ENCODE peak calls at places on chromosomes 13 and 19, in ten cellular contexts. X is brain microvascular endothelial cell; B is transverse colon; Y is astrocyte; Z is heart right ventricle; S is DND-41; A is bronchial epithelial cell; M is CD8-positive, alpha-beta memory T cell; J is thoracic aorta; E is cardiac muscle cell. N is an unnamed sample. For H3K36me3, the result is how much of the 10 kb centered on the place peaks cover.

GRCh38 chr19:38739440-38740251 is 4.6 kb downstream of the CAPN12 start:
- DNase-seq in X (no peak), B (no peak), Y (no peak), Z (no peak), S (no peak), A (no peak), M (peak), J (no peak), E (no peak), N (no peak)

GRCh38 chr19:17761148-17761547 is 9.9 kb downstream of the FCHO1 start:
- DNase-seq in X (no peak), B (no peak), Y (no peak), Z (no peak), S (no peak), A (no peak), M (no peak), J (no peak), E (no peak), N (no peak)

GRCh38 chr13:101514695-101515275 is 62.3 kb downstream of the ITGBL1 start:
- DNase-seq in X (peak), B (no peak), Y (peak), Z (no peak), S (peak), A (peak), M (no peak), J (no peak), E (peak), N (no peak)

GRCh38 chr13:36098080-36098479 is 33.1 kb downstream of the DCLK1 start:
- DNase-seq in X (no peak), B (no peak), Y (no peak), Z (no peak), S (no peak), A (no peak), M (no peak), J (no peak), E (no peak), N (no peak)

GRCh38 chr13:98480915-98481510 is 95.9 kb downstream of the STK24 start:
- DNase-seq in X (peak), B (peak), Y (no peak), Z (no peak), S (no peak), A (no peak), M (no peak), J (no peak), E (peak), N (peak)

GRCh38 chr19:45391871-45392665 is 12.8 kb downstream of the PPP1R13L start:
- DNase-seq in X (no peak), B (no peak), Y (no peak), Z (no peak), S (no peak), A (no peak), M (no peak), J (no peak), E (no peak), N (no peak)

GRCh38 chr19:47075941-47076340 is 27.5 kb upstream of the TMEM160 start:
- DNase-seq in X (no peak), B (no peak), Y (no peak), Z (no peak), S (no peak), A (no peak), M (no peak), J (no peak), E (no peak), N (no peak)

GRCh38 chr13:53285896-53286430 is 257.4 kb downstream of the OLFM4 start:
- DNase-seq in X (no peak), B (no peak), Y (no peak), Z (no peak), S (no peak), A (no peak), M (no peak), J (no peak), E (no peak), N (no peak)

DNA sequence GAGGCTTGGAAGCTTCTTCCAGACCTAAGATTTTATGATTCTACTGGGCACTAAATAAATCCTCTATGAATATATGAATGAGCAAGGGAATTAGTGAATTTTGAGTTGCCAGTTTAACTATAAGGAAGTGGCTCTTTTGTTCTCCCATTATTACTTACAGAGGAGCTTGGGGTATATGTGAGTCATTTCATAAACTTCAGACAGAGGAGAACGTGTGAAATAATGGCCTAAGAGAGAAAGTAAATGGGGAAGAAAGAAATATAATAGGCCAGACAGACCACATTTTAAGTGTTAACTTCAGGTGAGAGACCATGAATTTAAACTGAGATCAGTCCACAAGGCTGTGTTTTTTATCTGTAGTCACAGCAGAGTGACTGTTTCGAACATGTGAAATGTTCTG is 570.9 kb downstream of the GPC6 start:
- DNase-seq in X (no peak), B (no peak), Y (no peak), Z (no peak), S (no peak), A (no peak), M (no peak), J (no peak), E (no peak), N (no peak)
- H3K4me3 ChIP-seq in X (no peak), B (no peak), Y (no peak), Z (no peak), S (no peak), A (no peak), M (no peak), J (no peak), E (no peak), N (no peak)

GRCh38 chr19:33800012-33800680 is 3.5 kb downstream of the KCTD15 start:
- DNase-seq in X (no peak), B (no peak), Y (no peak), Z (no peak), S (no peak), A (no peak), M (no peak), J (no peak), E (no peak), N (no peak)
- H3K36me3 ChIP-seq in X (under half), B (under half), Y (under half), Z (under half), S (under half), A (under half), M (under half), J (under half), E (under half), N (under half)

GRCh38 chr13:59834801-59835200 is 328.9 kb downstream of the DIAPH3 start:
- DNase-seq in X (peak), B (no peak), Y (peak), Z (no peak), S (no peak), A (peak), M (no peak), J (no peak), E (no peak), N (no peak)
- H3K4me3 ChIP-seq in X (no peak), B (no peak), Y (no peak), Z (no peak), S (no peak), A (no peak), M (no peak), J (no peak), E (no peak), N (no peak)

GRCh38 chr13:28451482-28452217 is 43.3 kb downstream of the FLT1 start:
- DNase-seq in X (no peak), B (no peak), Y (no peak), Z (peak), S (no peak), A (no peak), M (no peak), J (no peak), E (no peak), N (no peak)
- H3K36me3 ChIP-seq in X (under half), B (under half), Y (under half), Z (under half), S (under half), A (under half), M (under half), J (under half), E (under half), N (under half)

GRCh38 chr13:113584205-113584869 is at the start of gene TFDP1:
- DNase-seq in X (peak), B (peak), Y (peak), Z (peak), S (peak), A (peak), M (peak), J (no peak), E (peak), N (peak)
- H3K4me3 ChIP-seq in X (peak), B (peak), Y (peak), Z (peak), S (peak), A (peak), M (peak), J (peak), E (peak), N (peak)

DNA sequence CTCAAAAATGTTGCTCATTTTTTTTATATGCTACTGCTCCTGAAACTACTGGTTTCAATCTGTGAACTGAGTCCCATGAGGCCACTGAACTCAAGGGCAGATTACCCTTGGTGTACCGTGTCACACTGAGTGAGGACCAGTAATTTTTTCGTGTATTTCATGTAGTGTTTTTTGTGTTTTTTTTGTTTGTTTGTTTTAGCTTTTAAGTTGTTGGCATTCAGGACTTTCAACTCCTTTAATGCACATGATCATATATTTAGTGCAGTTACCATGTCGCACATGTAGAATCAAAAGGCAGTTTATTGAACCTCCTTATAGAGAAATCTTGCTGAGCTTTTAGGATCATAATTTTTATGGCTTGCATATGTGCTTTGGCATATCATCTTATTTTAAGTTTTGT is 58.0 kb downstream of the TPT1 start:
- DNase-seq in X (no peak), B (no peak), Y (no peak), Z (no peak), S (no peak), A (no peak), M (no peak), J (no peak), E (no peak), N (no peak)
- H3K36me3 ChIP-seq in X (under half), B (under half), Y (under half), Z (under half), S (under half), A (under half), M (under half), J (under half), E (under half), N (under half)

GRCh38 chr19:1786668-1787067 is 25.4 kb downstream of the ATP8B3 start:
- DNase-seq in X (no peak), B (no peak), Y (no peak), Z (no peak), S (no peak), A (no peak), M (no peak), J (no peak), E (no peak), N (no peak)

GRCh38 chr19:1791879-1792278 is 20.2 kb downstream of the ATP8B3 start:
- DNase-seq in X (no peak), B (no peak), Y (no peak), Z (no peak), S (no peak), A (no peak), M (no peak), J (no peak), E (no peak), N (no peak)

GRCh38 chr19:1787116-1787515 is 25.0 kb downstream of the ATP8B3 start:
- DNase-seq in X (no peak), B (no peak), Y (no peak), Z (no peak), S (no peak), A (no peak), M (no peak), J (no peak), E (no peak), N (no peak)

GRCh38 chr19:1789282-1790020 is 22.6 kb downstream of the ATP8B3 start:
- DNase-seq in X (no peak), B (no peak), Y (no peak), Z (no peak), S (no peak), A (no peak), M (no peak), J (no peak), E (peak), N (no peak)

DNA sequence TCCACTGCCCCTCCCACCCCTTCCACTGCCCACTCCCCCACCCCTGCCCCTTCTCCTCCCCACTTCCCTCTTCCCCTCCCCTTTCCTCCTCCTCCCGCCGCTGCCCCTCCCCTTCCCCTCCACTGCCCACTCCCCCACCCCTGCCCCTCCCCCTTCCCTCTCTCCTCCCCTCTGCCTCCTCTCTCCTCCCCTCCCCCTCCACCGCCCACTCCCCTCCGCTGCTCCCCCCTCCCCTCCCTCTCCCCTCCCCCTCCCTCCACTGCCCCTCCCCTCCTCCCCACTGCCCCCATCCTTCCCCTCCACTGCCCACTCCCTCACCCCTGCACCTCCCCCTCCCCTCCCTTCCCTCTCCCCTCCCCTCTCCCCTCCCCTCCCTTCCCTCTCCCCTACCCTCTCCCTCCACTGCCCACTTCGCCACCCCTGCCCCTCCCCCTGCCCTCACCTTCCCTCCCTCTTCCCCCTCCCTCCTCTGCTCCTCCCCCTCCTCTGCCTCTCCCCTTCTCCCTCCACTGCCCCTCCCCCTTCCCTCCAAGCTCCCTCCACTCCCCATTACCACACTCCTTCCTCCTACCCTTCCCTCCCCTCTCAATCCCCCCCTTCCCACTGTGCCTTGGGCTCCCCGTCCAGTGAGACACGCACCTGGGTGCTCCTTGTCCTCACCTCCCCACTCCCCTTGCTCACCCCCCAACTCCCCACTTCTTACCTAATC is 21.9 kb downstream of the ATP8B3 start:
- DNase-seq in X (no peak), B (no peak), Y (no peak), Z (no peak), S (no peak), A (no peak), M (no peak), J (no peak), E (no peak), N (no peak)
- H3K4me3 ChIP-seq in X (no peak), B (no peak), Y (no peak), Z (peak), S (no peak), A (no peak), M (no peak), J (no peak), E (no peak), N (peak)

N was measured in left ventricle myocardium inferior.